ENCODE peak calls at places on chromosomes 7 and 10, in ten cellular contexts. W is IMR-90, U is upper lobe of right lung, Z is A673, P is heart right ventricle, H is uterus, D is fibroblast of lung, R is psoas muscle, O is BE2C, J is pancreas. A is an unnamed sample. For H3K4me1 and H3K36me3, the result is how much of the 10 kb centered on the place peaks cover.

GRCh38 chr7:54429106-54429505 is 113.1 kb upstream of the VSTM2A start:
- DNase-seq in U (no peak), R (no peak), Z (no peak), W (no peak), O (no peak), J (no peak), H (no peak), D (no peak), P (no peak), A (no peak)

GRCh38 chr10:98456688-98457482 is 10.2 kb upstream of the HPS1 start:
- DNase-seq in U (no peak), D (no peak), R (no peak), O (no peak), H (no peak), P (no peak), Z (no peak), J (no peak), W (no peak), A (no peak)

GRCh38 chr7:136956232-136956631 is 87.8 kb downstream of the CHRM2 start:
- DNase-seq in W (peak), U (no peak), P (no peak), Z (no peak), R (no peak), J (no peak), O (no peak), H (no peak), D (peak), A (no peak)

GRCh38 chr7:32618470-32618869 is 123.2 kb downstream of the AVL9 start:
- DNase-seq in Z (no peak), P (no peak), D (no peak), R (no peak), H (no peak), W (no peak), O (no peak), J (no peak), U (no peak), A (no peak)

GRCh38 chr7:8618441-8619070 is 185.1 kb downstream of the NXPH1 start:
- DNase-seq in U (no peak), Z (no peak), O (no peak), P (no peak), D (no peak), H (no peak), R (no peak), W (no peak), J (no peak), A (no peak)

GRCh38 chr7:117112640-117113039 is 159.3 kb downstream of the ST7 start:
- DNase-seq in J (no peak), O (no peak), U (no peak), R (no peak), P (no peak), W (no peak), D (no peak), H (no peak), Z (no peak), A (no peak)

GRCh38 chr7:44286618-44287487 is 38.5 kb downstream of the CAMK2B start:
- DNase-seq in U (peak), R (peak), D (no peak), Z (no peak), W (no peak), P (peak), J (no peak), O (peak), H (peak), A (no peak)

GRCh38 chr10:18635995-18636394 is 15.4 kb downstream of the NSUN6 start:
- DNase-seq in P (no peak), O (no peak), U (no peak), D (no peak), Z (no peak), J (peak), H (no peak), W (no peak), R (no peak), A (no peak)

GRCh38 chr7:66296-66695 is 126.1 kb upstream of the FAM20C start:
- DNase-seq in O (no peak), H (no peak), Z (no peak), U (peak), R (no peak), J (no peak), P (no peak), D (no peak), W (no peak), A (no peak)

GRCh38 chr10:77532068-77532467 is 105.5 kb downstream of the KCNMA1 start:
- DNase-seq in P (no peak), Z (no peak), W (peak), R (no peak), D (peak), U (no peak), H (no peak), J (no peak), O (no peak), A (no peak)

GRCh38 chr7:87216701-87217508 is 2.6 kb downstream of the TMEM243 start:
- DNase-seq in H (no peak), O (no peak), J (no peak), R (no peak), U (no peak), D (no peak), P (no peak), Z (peak), W (no peak), A (no peak)

GRCh38 chr7:94375167-94375566 is 19.5 kb upstream of the COL1A2 start:
- DNase-seq in H (peak), U (no peak), W (peak), D (peak), P (no peak), O (no peak), J (no peak), R (no peak), Z (peak), A (no peak)

GRCh38 chr10:110818311-110819257 is 53.1 kb upstream of the PDCD4 start:
- DNase-seq in Z (no peak), R (no peak), O (no peak), P (no peak), W (no peak), U (no peak), J (peak), H (no peak), D (no peak), A (no peak)

DNA sequence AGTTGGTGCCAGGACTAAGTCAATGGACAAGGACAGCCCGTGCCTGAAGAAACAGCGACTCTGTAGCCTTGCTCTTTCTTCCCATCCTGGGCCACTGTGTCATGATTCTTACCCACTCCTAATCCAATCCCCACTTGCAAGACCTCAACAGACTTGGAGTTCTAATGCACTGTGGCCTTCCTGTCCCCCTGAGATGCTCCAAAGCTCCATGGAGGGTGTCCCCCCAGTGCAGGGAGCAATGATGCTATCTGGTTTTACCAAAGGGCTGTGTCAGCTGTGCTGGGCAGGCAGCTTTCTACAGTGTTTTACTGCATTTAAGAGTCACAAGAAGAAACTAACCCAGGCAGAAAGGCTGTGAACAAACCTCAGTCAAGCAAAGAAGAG is 108.1 kb downstream of the PRKAG2 start:
- DNase-seq in O (no peak), W (no peak), U (no peak), H (no peak), D (no peak), Z (no peak), R (no peak), J (no peak), P (no peak), A (no peak)
- H3K4me1 ChIP-seq in O (under half), W (under half), U (under half), H (under half), D (under half), Z (under half), R (under half), J (under half), P (under half), A (under half)

GRCh38 chr7:66143876-66144332 is 29.3 kb downstream of the CRCP start:
- DNase-seq in W (no peak), O (no peak), U (no peak), P (no peak), D (no peak), J (no peak), H (no peak), Z (no peak), R (no peak), A (no peak)

GRCh38 chr7:66150471-66150870 is 35.8 kb downstream of the CRCP start:
- DNase-seq in J (peak), U (peak), H (peak), R (peak), O (peak), W (peak), Z (no peak), D (peak), P (peak), A (no peak)

GRCh38 chr7:66142996-66143395 is 28.3 kb downstream of the CRCP start:
- DNase-seq in U (no peak), R (no peak), Z (no peak), W (no peak), H (no peak), O (no peak), J (peak), P (no peak), D (no peak), A (no peak)

GRCh38 chr7:66145404-66145843 is 30.8 kb downstream of the CRCP start:
- DNase-seq in P (peak), J (no peak), O (peak), U (peak), H (peak), W (peak), Z (no peak), R (peak), D (peak), A (no peak)

GRCh38 chr7:66146701-66147100 is 32.1 kb downstream of the CRCP start:
- DNase-seq in U (no peak), P (no peak), D (peak), R (no peak), O (peak), J (no peak), W (peak), Z (peak), H (no peak), A (no peak)
- H3K36me3 ChIP-seq in U (half or more), P (under half), D (under half), R (half or more), O (under half), J (under half), W (under half), Z (half or more), H (under half), A (under half)

DNA sequence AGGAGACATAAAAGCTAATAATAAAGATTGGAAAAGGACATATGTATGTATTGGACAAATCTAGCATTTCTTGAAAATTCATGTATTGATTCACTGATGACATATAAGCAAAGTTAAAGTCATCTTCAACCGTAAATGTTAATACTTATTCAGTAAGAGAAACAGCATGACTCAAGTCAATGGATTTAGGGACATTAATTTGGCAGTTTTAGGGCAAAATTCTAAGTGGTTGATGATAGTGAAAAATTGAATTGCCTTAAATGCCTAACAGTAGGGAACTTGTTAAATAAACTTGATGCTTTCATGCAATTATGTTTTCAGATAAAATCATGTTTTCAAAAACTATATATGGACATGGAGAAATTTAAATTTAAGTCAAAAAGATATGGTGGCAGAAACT is 24.9 kb upstream of the ITGB1 start:
- DNase-seq in O (no peak), W (peak), D (peak), U (no peak), H (no peak), P (no peak), R (no peak), Z (no peak), J (no peak), A (no peak)
- H3K4me1 ChIP-seq in O (under half), W (under half), D (under half), U (under half), H (under half), P (under half), R (under half), Z (under half), J (under half), A (under half)

GRCh38 chr10:71829171-71829570 is 21.9 kb downstream of the PSAP start:
- DNase-seq in W (no peak), R (no peak), H (no peak), D (peak), U (no peak), Z (no peak), P (no peak), O (no peak), J (no peak), A (no peak)
- H3K36me3 ChIP-seq in W (half or more), R (half or more), H (under half), D (under half), U (half or more), Z (half or more), P (half or more), O (half or more), J (under half), A (half or more)

DNA sequence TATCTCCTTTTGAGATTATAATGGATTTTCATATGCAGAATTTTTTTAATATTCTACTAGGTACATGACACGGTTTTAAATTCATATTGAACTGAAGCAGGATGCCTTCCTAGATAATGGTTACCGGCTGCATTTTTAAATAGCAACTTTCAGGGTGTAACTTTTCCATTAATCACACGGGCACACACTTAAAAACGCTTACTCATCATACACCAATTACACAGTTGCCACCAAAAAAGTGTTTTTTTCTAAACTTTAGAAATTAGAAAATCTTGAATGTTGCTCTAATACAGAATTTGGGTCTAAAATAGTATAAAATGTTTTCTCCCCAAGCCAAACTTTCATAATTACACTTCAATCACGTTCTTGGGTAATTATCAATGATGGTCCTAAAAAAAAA is 149.1 kb upstream of the RNF32 start:
- DNase-seq in J (no peak), P (no peak), H (no peak), D (no peak), O (no peak), Z (no peak), U (no peak), W (no peak), R (no peak), A (no peak)
- H3K4me1 ChIP-seq in J (under half), P (under half), H (under half), D (under half), O (under half), Z (under half), U (under half), W (under half), R (under half), A (under half)

GRCh38 chr10:14265709-14266108 is 65.0 kb downstream of the FRMD4A start:
- DNase-seq in O (no peak), R (no peak), Z (no peak), U (no peak), H (no peak), W (no peak), D (no peak), P (no peak), J (no peak), A (no peak)

GRCh38 chr10:14259696-14260595 is 70.8 kb downstream of the FRMD4A start:
- DNase-seq in H (no peak), W (peak), R (no peak), O (no peak), Z (no peak), J (peak), U (no peak), D (peak), P (no peak), A (no peak)

GRCh38 chr10:14261341-14261740 is 69.4 kb downstream of the FRMD4A start:
- DNase-seq in Z (no peak), O (no peak), D (no peak), R (no peak), U (no peak), W (no peak), H (no peak), J (no peak), P (no peak), A (no peak)

DNA sequence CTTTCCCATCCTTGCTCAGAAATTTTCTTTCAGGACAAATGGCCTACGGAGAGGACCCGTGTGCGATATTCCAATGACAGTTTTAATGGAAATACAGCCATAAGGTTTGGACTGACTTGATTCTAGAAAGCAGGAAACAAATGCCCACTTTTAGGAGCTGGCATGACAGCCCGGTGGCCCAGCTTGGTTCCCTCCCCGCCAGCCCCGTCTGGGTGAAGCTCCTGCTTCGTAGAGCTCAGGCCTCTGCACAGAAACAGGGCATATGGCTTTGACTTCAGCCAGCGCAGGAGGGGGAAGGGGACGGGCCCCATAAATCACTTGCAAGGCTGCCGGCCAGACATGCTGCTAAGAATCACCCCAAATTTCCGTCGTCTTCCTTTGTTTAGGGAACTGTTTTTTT is 67.7 kb downstream of the FRMD4A start:
- DNase-seq in Z (no peak), R (no peak), D (no peak), U (no peak), P (no peak), W (no peak), H (no peak), J (no peak), O (no peak), A (no peak)
- H3K36me3 ChIP-seq in Z (under half), R (under half), D (under half), U (under half), P (under half), W (under half), H (under half), J (under half), O (under half), A (under half)

GRCh38 chr10:104345512-104345911 is 7.2 kb upstream of the ITPRIP start:
- DNase-seq in U (no peak), Z (no peak), J (no peak), R (no peak), O (no peak), P (no peak), D (no peak), H (no peak), W (no peak), A (no peak)
- H3K4me1 ChIP-seq in U (under half), Z (under half), J (under half), R (under half), O (under half), P (under half), D (under half), H (under half), W (under half), A (under half)

GRCh38 chr10:73368238-73368637 is 9.6 kb upstream of the CFAP70 start:
- DNase-seq in J (no peak), U (no peak), R (no peak), H (no peak), W (no peak), P (no peak), D (no peak), O (no peak), Z (no peak), A (no peak)
- H3K36me3 ChIP-seq in J (under half), U (half or more), R (half or more), H (under half), W (under half), P (under half), D (under half), O (under half), Z (under half), A (under half)

GRCh38 chr10:1573334-1573969 is 163.9 kb downstream of the ADARB2 start:
- DNase-seq in O (no peak), U (peak), J (no peak), P (no peak), R (no peak), W (no peak), H (no peak), D (no peak), Z (no peak), A (no peak)

GRCh38 chr10:1574719-1575118 is 162.6 kb downstream of the ADARB2 start:
- DNase-seq in D (no peak), P (no peak), R (no peak), W (no peak), U (no peak), H (no peak), O (no peak), Z (no peak), J (no peak), A (no peak)

GRCh38 chr10:1575481-1576244 is 161.7 kb downstream of the ADARB2 start:
- DNase-seq in P (no peak), D (no peak), J (no peak), U (no peak), O (no peak), Z (no peak), W (no peak), R (no peak), H (no peak), A (no peak)

GRCh38 chr10:1572519-1573333 is 164.6 kb downstream of the ADARB2 start:
- DNase-seq in R (no peak), W (no peak), O (no peak), D (no peak), Z (no peak), P (no peak), J (no peak), U (peak), H (no peak), A (no peak)

DNA sequence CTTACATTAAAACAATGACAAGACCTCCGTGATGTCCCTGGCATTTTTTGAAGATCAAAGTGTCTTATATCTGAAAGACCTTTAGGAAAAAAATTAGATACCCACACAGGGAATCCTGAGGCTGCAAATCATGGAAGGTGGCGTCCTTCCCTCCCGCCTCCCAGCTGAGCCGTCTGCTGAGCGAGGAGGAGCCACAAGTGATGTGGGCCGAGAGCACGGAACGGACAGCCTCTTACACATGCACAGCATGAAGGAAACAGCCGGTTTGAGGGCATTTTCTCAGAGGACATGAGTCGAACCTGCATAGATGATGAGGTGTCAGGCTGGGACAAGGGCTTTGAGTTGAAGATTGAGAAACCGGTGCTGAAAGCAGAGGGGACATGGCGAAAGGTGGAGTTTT is 163.3 kb downstream of the ADARB2 start:
- DNase-seq in Z (no peak), J (no peak), P (no peak), U (peak), D (no peak), R (no peak), O (no peak), H (no peak), W (no peak), A (no peak)
- H3K4me1 ChIP-seq in Z (under half), J (under half), P (under half), U (under half), D (under half), R (under half), O (under half), H (under half), W (under half), A (under half)

A was measured in CD8-positive, alpha-beta memory T cell.